ENCODE peak calls at places on chromosomes 13 and 19, in five cellular contexts. One of them, this sample, is unnamed.
A peak's percentile ranks its signal among the peaks of the same experiment; 100 is the strongest.

GRCh38 chr13:39596176-39596575 is 6.8 kb downstream of the LHFPL6 start:
- DNase-seq in HTR-8/SVneo: no peak
- DNase-seq in ELR: no peak
- DNase-seq in GM13976: no peak
- DNase-seq in naive thymus-derived CD8-positive, alpha-beta T cell: no peak
- DNase-seq in this sample: no peak

GRCh38 chr19:16882146-16882545 is 6.7 kb upstream of the F2RL3 start:
- DNase-seq in ELR: no peak
- DNase-seq in naive thymus-derived CD8-positive, alpha-beta T cell: no peak
- DNase-seq in GM13976: no peak
- DNase-seq in HTR-8/SVneo: no peak
- DNase-seq in this sample: no peak

GRCh38 chr13:113123226-113124150 is 889 bp downstream of the F10 start:
- DNase-seq in naive thymus-derived CD8-positive, alpha-beta T cell: no peak
- DNase-seq in ELR: peak; percentile 17
- DNase-seq in GM13976: no peak
- DNase-seq in HTR-8/SVneo: no peak
- DNase-seq in this sample: no peak

GRCh38 chr13:27442071-27442647 is 8.2 kb downstream of the MTIF3 start:
- DNase-seq in naive thymus-derived CD8-positive, alpha-beta T cell: no peak
- DNase-seq in HTR-8/SVneo: no peak
- DNase-seq in ELR: no peak
- DNase-seq in GM13976: no peak
- DNase-seq in this sample: no peak

GRCh38 chr19:927044-927706 is 1.3 kb downstream of the ARID3A start:
- DNase-seq in ELR: peak; percentile 60
- DNase-seq in naive thymus-derived CD8-positive, alpha-beta T cell: no peak
- DNase-seq in HTR-8/SVneo: no peak
- DNase-seq in GM13976: peak; percentile 68
- DNase-seq in this sample: no peak

GRCh38 chr19:21028969-21029268 is 8.5 kb downstream of the ZNF430 start:
- DNase-seq in HTR-8/SVneo: no peak
- DNase-seq in naive thymus-derived CD8-positive, alpha-beta T cell: no peak
- DNase-seq in GM13976: no peak
- DNase-seq in ELR: no peak
- DNase-seq in this sample: no peak

GRCh38 chr13:113584870-113585671 is 518 bp downstream of the TFDP1 start:
- DNase-seq in GM13976: peak; percentile 76
- DNase-seq in naive thymus-derived CD8-positive, alpha-beta T cell: no peak
- DNase-seq in ELR: peak; percentile 42
- DNase-seq in HTR-8/SVneo: no peak
- DNase-seq in this sample: peak; percentile 15

GRCh38 chr19:10523135-10523636 is 5.9 kb upstream of the S1PR5 start:
- DNase-seq in HTR-8/SVneo: no peak
- DNase-seq in ELR: no peak
- DNase-seq in naive thymus-derived CD8-positive, alpha-beta T cell: no peak
- DNase-seq in GM13976: no peak
- DNase-seq in this sample: no peak

GRCh38 chr19:39093761-39094160 is 9.6 kb downstream of the ACP7 start:
- DNase-seq in GM13976: no peak
- DNase-seq in naive thymus-derived CD8-positive, alpha-beta T cell: no peak
- DNase-seq in ELR: peak; percentile 51
- DNase-seq in HTR-8/SVneo: no peak
- DNase-seq in this sample: no peak

GRCh38 chr19:6739390-6739883 is at the start of gene TRIP10:
- DNase-seq in GM13976: peak; percentile 97
- DNase-seq in HTR-8/SVneo: peak; percentile 71
- DNase-seq in ELR: peak; percentile 80
- DNase-seq in naive thymus-derived CD8-positive, alpha-beta T cell: peak; percentile 81
- DNase-seq in this sample: peak; percentile 78

GRCh38 chr19:53545271-53546065 is 7.5 kb downstream of the ZNF331 start:
- DNase-seq in naive thymus-derived CD8-positive, alpha-beta T cell: no peak
- DNase-seq in GM13976: no peak
- DNase-seq in ELR: peak; percentile 92
- DNase-seq in HTR-8/SVneo: peak; percentile 36
- DNase-seq in this sample: peak; percentile 30

GRCh38 chr13:24982333-24982999 is 113.5 kb upstream of the PABPC3 start:
- DNase-seq in ELR: no peak
- DNase-seq in naive thymus-derived CD8-positive, alpha-beta T cell: no peak
- DNase-seq in GM13976: no peak
- DNase-seq in HTR-8/SVneo: no peak
- DNase-seq in this sample: no peak

GRCh38 chr13:20528451-20528850 is 2.8 kb upstream of the CRYL1 start:
- DNase-seq in ELR: peak; percentile 25
- DNase-seq in GM13976: peak; percentile 65
- DNase-seq in naive thymus-derived CD8-positive, alpha-beta T cell: no peak
- DNase-seq in HTR-8/SVneo: no peak
- DNase-seq in this sample: no peak

GRCh38 chr19:19615086-19615485 is 3.4 kb downstream of the PBX4 start:
- DNase-seq in ELR: peak; percentile 83
- DNase-seq in GM13976: no peak
- DNase-seq in naive thymus-derived CD8-positive, alpha-beta T cell: no peak
- DNase-seq in HTR-8/SVneo: no peak
- DNase-seq in this sample: no peak

GRCh38 chr19:4367781-4368127 is 24.4 kb downstream of the MPND start:
- DNase-seq in naive thymus-derived CD8-positive, alpha-beta T cell: no peak
- DNase-seq in GM13976: no peak
- DNase-seq in ELR: no peak
- DNase-seq in HTR-8/SVneo: no peak
- DNase-seq in this sample: peak; percentile 27

GRCh38 chr19:54248016-54248601 is 5.5 kb upstream of the LILRA6 start:
- DNase-seq in HTR-8/SVneo: no peak
- DNase-seq in ELR: peak; percentile 65
- DNase-seq in naive thymus-derived CD8-positive, alpha-beta T cell: no peak
- DNase-seq in GM13976: peak; percentile 26
- DNase-seq in this sample: no peak

GRCh38 chr19:29245221-29245620 is 32.3 kb upstream of the UQCRFS1 start:
- DNase-seq in GM13976: no peak
- DNase-seq in ELR: no peak
- DNase-seq in naive thymus-derived CD8-positive, alpha-beta T cell: no peak
- DNase-seq in HTR-8/SVneo: no peak
- DNase-seq in this sample: no peak

GRCh38 chr13:92843549-92843948 is 383.1 kb upstream of the GPC6 start:
- DNase-seq in HTR-8/SVneo: no peak
- DNase-seq in naive thymus-derived CD8-positive, alpha-beta T cell: no peak
- DNase-seq in ELR: peak; percentile 51
- DNase-seq in GM13976: no peak
- DNase-seq in this sample: no peak

GRCh38 chr13:26785845-26786630 is 25.5 kb upstream of the GPR12 start:
- DNase-seq in ELR: peak; percentile 15
- DNase-seq in GM13976: no peak
- DNase-seq in naive thymus-derived CD8-positive, alpha-beta T cell: peak; percentile 13
- DNase-seq in HTR-8/SVneo: no peak
- DNase-seq in this sample: peak; percentile 70

GRCh38 chr13:51221674-51222509 is at the start of gene FAM124A:
- DNase-seq in naive thymus-derived CD8-positive, alpha-beta T cell: no peak
- DNase-seq in HTR-8/SVneo: peak; percentile 22
- DNase-seq in ELR: peak; percentile 45
- DNase-seq in GM13976: peak; percentile 75
- DNase-seq in this sample: peak; percentile 36

GRCh38 chr19:53813996-53814395 is 10.1 kb downstream of the NLRP12 start:
- DNase-seq in HTR-8/SVneo: no peak
- DNase-seq in GM13976: no peak
- DNase-seq in naive thymus-derived CD8-positive, alpha-beta T cell: no peak
- DNase-seq in ELR: peak; percentile 85
- DNase-seq in this sample: no peak

GRCh38 chr13:113595131-113595530 is 10.6 kb downstream of the TFDP1 start:
- DNase-seq in naive thymus-derived CD8-positive, alpha-beta T cell: no peak
- DNase-seq in ELR: no peak
- DNase-seq in GM13976: no peak
- DNase-seq in HTR-8/SVneo: no peak
- DNase-seq in this sample: no peak

GRCh38 chr13:31346891-31347290 is 147.1 kb downstream of the B3GLCT start:
- DNase-seq in naive thymus-derived CD8-positive, alpha-beta T cell: no peak
- DNase-seq in GM13976: no peak
- DNase-seq in HTR-8/SVneo: no peak
- DNase-seq in ELR: no peak
- DNase-seq in this sample: no peak

GRCh38 chr13:98345103-98345899 is 168.2 kb upstream of the RNF113B start:
- DNase-seq in ELR: peak; percentile 7
- DNase-seq in GM13976: no peak
- DNase-seq in naive thymus-derived CD8-positive, alpha-beta T cell: no peak
- DNase-seq in HTR-8/SVneo: no peak
- DNase-seq in this sample: no peak

GRCh38 chr13:29582171-29582570 is 13.3 kb downstream of the SLC7A1 start:
- DNase-seq in GM13976: no peak
- DNase-seq in HTR-8/SVneo: no peak
- DNase-seq in ELR: no peak
- DNase-seq in naive thymus-derived CD8-positive, alpha-beta T cell: no peak
- DNase-seq in this sample: no peak

GRCh38 chr13:34161829-34162544 is 344.0 kb downstream of the RFC3 start:
- DNase-seq in ELR: peak; percentile 52
- DNase-seq in GM13976: no peak
- DNase-seq in HTR-8/SVneo: no peak
- DNase-seq in naive thymus-derived CD8-positive, alpha-beta T cell: no peak
- DNase-seq in this sample: no peak

GRCh38 chr13:113359556-113359955 is 4.4 kb downstream of the GRTP1 start:
- DNase-seq in ELR: no peak
- DNase-seq in naive thymus-derived CD8-positive, alpha-beta T cell: no peak
- DNase-seq in HTR-8/SVneo: no peak
- DNase-seq in GM13976: no peak
- DNase-seq in this sample: no peak

GRCh38 chr13:26952551-26953138 is 192.1 kb upstream of the GPR12 start:
- DNase-seq in GM13976: no peak
- DNase-seq in ELR: no peak
- DNase-seq in naive thymus-derived CD8-positive, alpha-beta T cell: no peak
- DNase-seq in HTR-8/SVneo: no peak
- DNase-seq in this sample: no peak

GRCh38 chr19:13082192-13083007 is 20.3 kb downstream of the LYL1 start:
- DNase-seq in ELR: peak; percentile 53
- DNase-seq in GM13976: no peak
- DNase-seq in HTR-8/SVneo: peak; percentile 26
- DNase-seq in naive thymus-derived CD8-positive, alpha-beta T cell: no peak
- DNase-seq in this sample: no peak

GRCh38 chr19:10998045-10998533 is 37.3 kb downstream of the SMARCA4 start:
- DNase-seq in naive thymus-derived CD8-positive, alpha-beta T cell: no peak
- DNase-seq in ELR: no peak
- DNase-seq in HTR-8/SVneo: no peak
- DNase-seq in GM13976: no peak
- DNase-seq in this sample: no peak

GRCh38 chr19:3366104-3366760 is at the start of gene NFIC:
- DNase-seq in HTR-8/SVneo: peak; percentile 57
- DNase-seq in ELR: peak; percentile 83
- DNase-seq in GM13976: peak; percentile 84
- DNase-seq in naive thymus-derived CD8-positive, alpha-beta T cell: peak; percentile 20
- DNase-seq in this sample: no peak

GRCh38 chr19:10333758-10334339 is 520 bp upstream of the RAVER1 start:
- DNase-seq in naive thymus-derived CD8-positive, alpha-beta T cell: no peak
- DNase-seq in GM13976: no peak
- DNase-seq in HTR-8/SVneo: no peak
- DNase-seq in ELR: peak; percentile 38
- DNase-seq in this sample: no peak

GRCh38 chr13:41931337-41931736 is 29.6 kb downstream of the VWA8 start:
- DNase-seq in naive thymus-derived CD8-positive, alpha-beta T cell: no peak
- DNase-seq in GM13976: no peak
- DNase-seq in HTR-8/SVneo: no peak
- DNase-seq in ELR: peak; percentile 71
- DNase-seq in this sample: no peak

GRCh38 chr13:65638572-65639168 is 1591.5 kb downstream of the PCDH9 start:
- DNase-seq in naive thymus-derived CD8-positive, alpha-beta T cell: no peak
- DNase-seq in ELR: peak; percentile 66
- DNase-seq in GM13976: no peak
- DNase-seq in HTR-8/SVneo: peak; percentile 1
- DNase-seq in this sample: no peak

GRCh38 chr19:11252665-11253355 is 9.5 kb downstream of the DOCK6 start:
- DNase-seq in HTR-8/SVneo: no peak
- DNase-seq in GM13976: no peak
- DNase-seq in ELR: no peak
- DNase-seq in naive thymus-derived CD8-positive, alpha-beta T cell: no peak
- DNase-seq in this sample: no peak

GRCh38 chr19:32750441-32751055 is 31.0 kb downstream of the TDRD12 start:
- DNase-seq in naive thymus-derived CD8-positive, alpha-beta T cell: no peak
- DNase-seq in ELR: peak; percentile 12
- DNase-seq in HTR-8/SVneo: no peak
- DNase-seq in GM13976: no peak
- DNase-seq in this sample: no peak

GRCh38 chr19:2547721-2548120 is 71.8 kb downstream of the GADD45B start:
- DNase-seq in ELR: no peak
- DNase-seq in naive thymus-derived CD8-positive, alpha-beta T cell: no peak
- DNase-seq in HTR-8/SVneo: no peak
- DNase-seq in GM13976: no peak
- DNase-seq in this sample: no peak

GRCh38 chr19:14183741-14184395 is 22.1 kb downstream of the ADGRL1 start:
- DNase-seq in GM13976: no peak
- DNase-seq in ELR: no peak
- DNase-seq in HTR-8/SVneo: no peak
- DNase-seq in naive thymus-derived CD8-positive, alpha-beta T cell: no peak
- DNase-seq in this sample: no peak

GRCh38 chr19:14150041-14150769 is 13.8 kb upstream of the ASF1B start:
- DNase-seq in HTR-8/SVneo: no peak
- DNase-seq in GM13976: no peak
- DNase-seq in naive thymus-derived CD8-positive, alpha-beta T cell: no peak
- DNase-seq in ELR: no peak
- DNase-seq in this sample: no peak